ENCODE peak calls at places on chromosomes 12 and 14, in five cellular contexts. Z is right atrium auricular region, Y is PC-3, J is IMR-90, H is colonic mucosa. S is an unnamed sample.

GRCh38 chr14:32821989-32822653 is 116.6 kb upstream of the NPAS3 start:
- DNase-seq in Z (no peak), Y (peak; percentile 54), J (peak; percentile 4), H (no peak), S (no peak)

GRCh38 chr12:2804390-2805145 is 7.9 kb upstream of the ITFG2 start:
- DNase-seq in Z (peak; percentile 64), Y (peak; percentile 15), J (peak; percentile 82), H (no peak), S (peak; percentile 76)

GRCh38 chr14:104913413-104913812 is 11.3 kb upstream of the PLD4 start:
- DNase-seq in Z (no peak), Y (no peak), J (no peak), H (no peak), S (no peak)

GRCh38 chr12:47949441-47950341 is 13.7 kb upstream of the TMEM106C start:
- DNase-seq in Z (peak; percentile 78), Y (peak; percentile 86), J (peak; percentile 72), H (peak; percentile 88), S (peak; percentile 75)

GRCh38 chr12:4383304-4383865 is 3.9 kb upstream of the FGF23 start:
- DNase-seq in Z (no peak), Y (no peak), J (no peak), H (no peak), S (no peak)

GRCh38 chr12:96751626-96752025 is 155.4 kb upstream of the NEDD1 start:
- DNase-seq in Z (no peak), Y (no peak), J (no peak), H (no peak), S (no peak)

GRCh38 chr12:62703011-62703380 is 232.0 kb downstream of the PPM1H start:
- DNase-seq in Z (no peak), Y (peak; percentile 73), J (peak; percentile 83), H (no peak), S (no peak)

GRCh38 chr12:123356159-123356670 is 8.4 kb downstream of the SBNO1 start:
- DNase-seq in Z (no peak), Y (no peak), J (no peak), H (no peak), S (no peak)

GRCh38 chr12:1533602-1534304 is 60.6 kb downstream of the FBXL14 start:
- DNase-seq in Z (no peak), Y (no peak), J (peak; percentile 43), H (no peak), S (no peak)

GRCh38 chr14:38207830-38208815 is at the start of gene SSTR1:
- DNase-seq in Z (no peak), Y (no peak), J (no peak), H (peak; percentile 93), S (no peak)

GRCh38 chr12:83388551-83388950 is 701.8 kb downstream of the TMTC2 start:
- DNase-seq in Z (no peak), Y (no peak), J (no peak), H (no peak), S (no peak)

GRCh38 chr12:129212221-129212630 is 358.9 kb downstream of the GLT1D1 start:
- DNase-seq in Z (no peak), Y (peak; percentile 5), J (no peak), H (no peak), S (no peak)

GRCh38 chr12:47781479-47782371 is 8.7 kb downstream of the SLC48A1 start:
- DNase-seq in Z (no peak), Y (peak; percentile 25), J (no peak), H (no peak), S (no peak)

GRCh38 chr14:82500222-82500621 is 966.6 kb upstream of the SEL1L start:
- DNase-seq in Z (no peak), Y (no peak), J (no peak), H (no peak), S (no peak)

GRCh38 chr14:74568896-74569295 is 43.1 kb downstream of the LTBP2 start:
- DNase-seq in Z (no peak), Y (no peak), J (no peak), H (peak; percentile 32), S (peak; percentile 55)

GRCh38 chr14:64841121-64841611 is 38.5 kb downstream of the SPTB start:
- DNase-seq in Z (no peak), Y (peak; percentile 88), J (peak; percentile 62), H (no peak), S (no peak)

GRCh38 chr14:91395998-91396660 is 21.5 kb downstream of the CCDC88C start:
- DNase-seq in Z (no peak), Y (no peak), J (no peak), H (no peak), S (no peak)

S was measured in left ventricle myocardium inferior.